ENCODE peak calls at places on chromosomes 13 and 19, in four cellular contexts. One of them, this sample, is unnamed.

GRCh38 chr13:43783820-43784219 is 3.0 kb downstream of the ENOX1 start:
- DNase-seq in cardiac muscle cell: peak
- DNase-seq in effector memory CD4-positive, alpha-beta T cell: no peak
- DNase-seq in LoVo: no peak
- DNase-seq in this sample: no peak

GRCh38 chr19:18789883-18790565 is 1.1 kb downstream of the COMP start:
- DNase-seq in cardiac muscle cell: peak
- DNase-seq in effector memory CD4-positive, alpha-beta T cell: no peak
- DNase-seq in LoVo: no peak
- DNase-seq in this sample: no peak

GRCh38 chr13:53520132-53520531 is 491.5 kb downstream of the OLFM4 start:
- DNase-seq in cardiac muscle cell: no peak
- DNase-seq in effector memory CD4-positive, alpha-beta T cell: no peak
- DNase-seq in LoVo: no peak
- DNase-seq in this sample: no peak

GRCh38 chr19:5336195-5336965 is 4.2 kb downstream of the PTPRS start:
- DNase-seq in cardiac muscle cell: no peak
- DNase-seq in effector memory CD4-positive, alpha-beta T cell: no peak
- DNase-seq in LoVo: no peak
- DNase-seq in this sample: no peak

GRCh38 chr13:98389319-98389718 is 187.6 kb downstream of the STK24 start:
- DNase-seq in cardiac muscle cell: peak
- DNase-seq in effector memory CD4-positive, alpha-beta T cell: no peak
- DNase-seq in LoVo: no peak
- DNase-seq in this sample: no peak

GRCh38 chr19:39078436-39079200 is 5.5 kb upstream of the ACP7 start:
- DNase-seq in cardiac muscle cell: peak
- DNase-seq in effector memory CD4-positive, alpha-beta T cell: no peak
- DNase-seq in LoVo: peak
- DNase-seq in this sample: no peak

GRCh38 chr19:20233105-20233504 is 66.1 kb downstream of the ZNF486 start:
- DNase-seq in cardiac muscle cell: no peak
- DNase-seq in effector memory CD4-positive, alpha-beta T cell: no peak
- DNase-seq in LoVo: no peak
- DNase-seq in this sample: no peak

GRCh38 chr13:37647038-37647650 is 48.6 kb upstream of the POSTN start:
- DNase-seq in cardiac muscle cell: peak
- DNase-seq in effector memory CD4-positive, alpha-beta T cell: no peak
- DNase-seq in LoVo: no peak
- DNase-seq in this sample: no peak

GRCh38 chr19:14434543-14435319 is 1.6 kb downstream of the PKN1 start:
- DNase-seq in cardiac muscle cell: peak
- DNase-seq in effector memory CD4-positive, alpha-beta T cell: no peak
- DNase-seq in LoVo: peak
- DNase-seq in this sample: no peak

GRCh38 chr19:51025401-51025800 is 1.0 kb downstream of the KLK11 start:
- DNase-seq in cardiac muscle cell: no peak
- DNase-seq in effector memory CD4-positive, alpha-beta T cell: no peak
- DNase-seq in LoVo: no peak
- DNase-seq in this sample: no peak

GRCh38 chr19:50358483-50359431 is 6.7 kb downstream of the NAPSA start:
- DNase-seq in cardiac muscle cell: peak
- DNase-seq in effector memory CD4-positive, alpha-beta T cell: peak
- DNase-seq in LoVo: peak
- DNase-seq in this sample: peak

GRCh38 chr13:46906440-46906839 is 9.6 kb upstream of the HTR2A start:
- DNase-seq in cardiac muscle cell: no peak
- DNase-seq in effector memory CD4-positive, alpha-beta T cell: no peak
- DNase-seq in LoVo: no peak
- DNase-seq in this sample: no peak

GRCh38 chr13:45396548-45397095 is 21.6 kb downstream of the SLC25A30 start:
- DNase-seq in cardiac muscle cell: peak
- DNase-seq in effector memory CD4-positive, alpha-beta T cell: no peak
- DNase-seq in LoVo: no peak
- DNase-seq in this sample: no peak

GRCh38 chr13:113548778-113549621 is 35.6 kb upstream of the TFDP1 start:
- DNase-seq in cardiac muscle cell: no peak
- DNase-seq in effector memory CD4-positive, alpha-beta T cell: no peak
- DNase-seq in LoVo: no peak
- DNase-seq in this sample: no peak

GRCh38 chr19:50796128-50796633 is 6.0 kb downstream of the ACP4 start:
- DNase-seq in cardiac muscle cell: no peak
- DNase-seq in effector memory CD4-positive, alpha-beta T cell: no peak
- DNase-seq in LoVo: no peak
- DNase-seq in this sample: no peak

GRCh38 chr13:67619346-67619745 is 389.2 kb upstream of the PCDH9 start:
- DNase-seq in cardiac muscle cell: no peak
- DNase-seq in effector memory CD4-positive, alpha-beta T cell: no peak
- DNase-seq in LoVo: no peak
- DNase-seq in this sample: no peak